ENCODE peak calls at places on chromosomes 6 and 20, in four cellular contexts. One of them, this sample, is unnamed. For H3K27me3, the result is how much of the 10 kb centered on the place peaks cover.

GRCh38 chr20:37912874-37913273 is 9.9 kb downstream of the VSTM2L start:
- DNase-seq in stomach: no peak
- DNase-seq in neural progenitor cell: no peak
- DNase-seq in heart left ventricle: no peak
- DNase-seq in this sample: no peak

GRCh38 chr6:8277769-8278168 is 157.6 kb downstream of the SLC35B3 start:
- DNase-seq in stomach: no peak
- DNase-seq in neural progenitor cell: peak
- DNase-seq in heart left ventricle: no peak
- DNase-seq in this sample: no peak

GRCh38 chr6:43276180-43277082 is 21.6 kb upstream of the SLC22A7 start:
- DNase-seq in stomach: no peak
- DNase-seq in neural progenitor cell: peak
- DNase-seq in heart left ventricle: peak
- DNase-seq in this sample: no peak

GRCh38 chr6:66183982-66184555 is 477.0 kb upstream of the EYS start:
- DNase-seq in stomach: no peak
- DNase-seq in neural progenitor cell: no peak
- DNase-seq in heart left ventricle: no peak
- DNase-seq in this sample: no peak

GRCh38 chr6:104958178-104958520 is 1.2 kb downstream of the LIN28B start:
- DNase-seq in stomach: no peak
- DNase-seq in neural progenitor cell: peak
- DNase-seq in heart left ventricle: no peak
- DNase-seq in this sample: peak

GRCh38 chr6:135481786-135482369 is 15.7 kb downstream of the AHI1 start:
- DNase-seq in stomach: no peak
- DNase-seq in neural progenitor cell: peak
- DNase-seq in heart left ventricle: no peak
- DNase-seq in this sample: peak

GRCh38 chr20:49230021-49230420 is 10.8 kb downstream of the DDX27 start:
- DNase-seq in stomach: no peak
- DNase-seq in neural progenitor cell: no peak
- DNase-seq in heart left ventricle: no peak
- DNase-seq in this sample: no peak

GRCh38 chr6:127950566-127951141 is 49.8 kb upstream of the THEMIS start:
- DNase-seq in stomach: no peak
- DNase-seq in neural progenitor cell: no peak
- DNase-seq in heart left ventricle: no peak
- DNase-seq in this sample: no peak

GRCh38 chr6:16334671-16335070 is 96.3 kb downstream of the GMPR start:
- DNase-seq in stomach: no peak
- DNase-seq in neural progenitor cell: no peak
- DNase-seq in heart left ventricle: no peak
- DNase-seq in this sample: peak

GRCh38 chr6:73032586-73032985 is 192.7 kb downstream of the KHDC1L start:
- DNase-seq in stomach: no peak
- DNase-seq in neural progenitor cell: no peak
- DNase-seq in heart left ventricle: no peak
- DNase-seq in this sample: no peak

GRCh38 chr6:95292011-95292410 is 285.3 kb upstream of the MANEA start:
- DNase-seq in stomach: no peak
- DNase-seq in neural progenitor cell: no peak
- DNase-seq in heart left ventricle: no peak
- DNase-seq in this sample: no peak

GRCh38 chr20:5908981-5909380 is 41.4 kb downstream of the TRMT6 start:
- DNase-seq in stomach: no peak
- DNase-seq in neural progenitor cell: no peak
- DNase-seq in heart left ventricle: no peak
- DNase-seq in this sample: no peak

GRCh38 chr6:63565727-63566625 is 6.3 kb upstream of the LOC128125822 start:
- DNase-seq in stomach: no peak
- DNase-seq in neural progenitor cell: no peak
- DNase-seq in heart left ventricle: no peak
- DNase-seq in this sample: no peak

GRCh38 chr6:27505209-27506027 is 32.5 kb upstream of the ZNF184 start:
- DNase-seq in stomach: no peak
- DNase-seq in neural progenitor cell: peak
- DNase-seq in heart left ventricle: no peak
- DNase-seq in this sample: peak

GRCh38 chr6:29071831-29072723 is 15.0 kb downstream of the OR2B3 start:
- DNase-seq in stomach: no peak
- DNase-seq in neural progenitor cell: peak
- DNase-seq in heart left ventricle: no peak
- DNase-seq in this sample: peak

GRCh38 chr6:96760153-96760687 is 77.1 kb downstream of the GPR63 start:
- DNase-seq in stomach: no peak
- DNase-seq in neural progenitor cell: no peak
- DNase-seq in heart left ventricle: no peak
- DNase-seq in this sample: peak

GRCh38 chr6:24205020-24205492 is 79.0 kb downstream of the NRSN1 start:
- DNase-seq in stomach: no peak
- DNase-seq in neural progenitor cell: peak
- DNase-seq in heart left ventricle: no peak
- DNase-seq in this sample: peak

GRCh38 chr20:44648579-44648978 is 2.9 kb downstream of the ADA start:
- DNase-seq in stomach: no peak
- DNase-seq in neural progenitor cell: peak
- DNase-seq in heart left ventricle: peak
- DNase-seq in this sample: no peak

GRCh38 chr6:111087106-111087835 is at the start of gene SLC16A10:
- DNase-seq in stomach: peak
- DNase-seq in neural progenitor cell: peak
- DNase-seq in heart left ventricle: peak
- DNase-seq in this sample: peak

GRCh38 chr6:144197919-144198318 is 47.6 kb downstream of the STX11 start:
- DNase-seq in stomach: no peak
- DNase-seq in neural progenitor cell: no peak
- DNase-seq in heart left ventricle: no peak
- DNase-seq in this sample: no peak

GRCh38 chr20:13105071-13105470 is 96.3 kb downstream of the SPTLC3 start:
- DNase-seq in stomach: no peak
- DNase-seq in neural progenitor cell: peak
- DNase-seq in heart left ventricle: no peak
- DNase-seq in this sample: no peak

GRCh38 chr6:56524891-56525703 is 117.6 kb downstream of the DST start:
- DNase-seq in stomach: no peak
- DNase-seq in neural progenitor cell: no peak
- DNase-seq in heart left ventricle: no peak
- DNase-seq in this sample: peak

GRCh38 chr6:10880366-10880765 is 1.5 kb downstream of the GCM2 start:
- DNase-seq in stomach: no peak
- DNase-seq in neural progenitor cell: no peak
- DNase-seq in heart left ventricle: no peak
- DNase-seq in this sample: no peak

GRCh38 chr6:52574709-52575489 is 2.0 kb downstream of the TRAM2 start:
- DNase-seq in stomach: peak
- DNase-seq in neural progenitor cell: no peak
- DNase-seq in heart left ventricle: no peak
- DNase-seq in this sample: no peak

GRCh38 chr6:143410859-143411270 is 39.6 kb downstream of the ADAT2 start:
- DNase-seq in stomach: no peak
- DNase-seq in neural progenitor cell: no peak
- DNase-seq in heart left ventricle: no peak
- DNase-seq in this sample: no peak

GRCh38 chr20:46814366-46815232 is 80.0 kb upstream of the EYA2 start:
- DNase-seq in stomach: peak
- DNase-seq in neural progenitor cell: peak
- DNase-seq in heart left ventricle: no peak
- DNase-seq in this sample: no peak

GRCh38 chr20:7967199-7967844 is 27.1 kb upstream of the HAO1 start:
- DNase-seq in stomach: no peak
- DNase-seq in neural progenitor cell: no peak
- DNase-seq in heart left ventricle: no peak
- DNase-seq in this sample: peak

GRCh38 chr6:167588181-167588919 is 238.4 kb upstream of the AFDN start:
- DNase-seq in stomach: no peak
- DNase-seq in neural progenitor cell: no peak
- DNase-seq in heart left ventricle: no peak
- DNase-seq in this sample: peak

GRCh38 chr6:10507298-10507697 is 13.9 kb upstream of the GCNT2 start:
- DNase-seq in stomach: no peak
- DNase-seq in neural progenitor cell: no peak
- DNase-seq in heart left ventricle: no peak
- DNase-seq in this sample: no peak

GRCh38 chr6:122202576-122203137 is 196.8 kb upstream of the HSF2 start:
- DNase-seq in stomach: no peak
- DNase-seq in neural progenitor cell: no peak
- DNase-seq in heart left ventricle: no peak
- DNase-seq in this sample: no peak

GRCh38 chr6:169990095-169991030 is 238.9 kb downstream of the ERMARD start:
- DNase-seq in stomach: peak
- DNase-seq in neural progenitor cell: no peak
- DNase-seq in heart left ventricle: peak
- DNase-seq in this sample: no peak

GRCh38 chr6:153564803-153565202 is 433.7 kb upstream of the RGS17 start:
- DNase-seq in stomach: no peak
- DNase-seq in neural progenitor cell: no peak
- DNase-seq in heart left ventricle: no peak
- DNase-seq in this sample: no peak
- H3K4me3 ChIP-seq in stomach: no peak
- H3K4me3 ChIP-seq in neural progenitor cell: no peak
- H3K4me3 ChIP-seq in heart left ventricle: no peak
- H3K4me3 ChIP-seq in this sample: no peak

DNA sequence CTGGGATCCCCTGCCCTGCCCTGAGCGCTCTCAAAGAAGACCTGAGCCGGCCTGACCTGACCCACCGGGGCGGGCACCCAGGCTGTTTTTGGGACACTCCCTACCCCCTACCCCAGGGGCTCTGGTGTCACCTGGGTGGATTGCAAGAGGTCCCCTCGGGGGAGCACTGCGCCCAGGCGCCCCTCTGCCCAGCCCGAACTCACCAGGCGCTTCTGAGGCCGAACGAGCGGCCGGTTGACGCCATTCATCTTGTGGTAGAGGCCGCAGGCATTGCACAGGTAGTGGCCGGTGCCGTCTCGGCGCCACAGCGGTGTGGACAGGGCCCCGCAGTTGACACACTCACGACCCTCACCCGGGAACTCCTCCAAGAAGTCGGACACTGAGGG is 2.6 kb downstream of the GATA5 start:
- DNase-seq in stomach: peak
- DNase-seq in neural progenitor cell: no peak
- DNase-seq in heart left ventricle: no peak
- DNase-seq in this sample: no peak
- H3K27me3 ChIP-seq in stomach: under half
- H3K27me3 ChIP-seq in neural progenitor cell: half or more
- H3K27me3 ChIP-seq in heart left ventricle: under half
- H3K27me3 ChIP-seq in this sample: half or more

DNA sequence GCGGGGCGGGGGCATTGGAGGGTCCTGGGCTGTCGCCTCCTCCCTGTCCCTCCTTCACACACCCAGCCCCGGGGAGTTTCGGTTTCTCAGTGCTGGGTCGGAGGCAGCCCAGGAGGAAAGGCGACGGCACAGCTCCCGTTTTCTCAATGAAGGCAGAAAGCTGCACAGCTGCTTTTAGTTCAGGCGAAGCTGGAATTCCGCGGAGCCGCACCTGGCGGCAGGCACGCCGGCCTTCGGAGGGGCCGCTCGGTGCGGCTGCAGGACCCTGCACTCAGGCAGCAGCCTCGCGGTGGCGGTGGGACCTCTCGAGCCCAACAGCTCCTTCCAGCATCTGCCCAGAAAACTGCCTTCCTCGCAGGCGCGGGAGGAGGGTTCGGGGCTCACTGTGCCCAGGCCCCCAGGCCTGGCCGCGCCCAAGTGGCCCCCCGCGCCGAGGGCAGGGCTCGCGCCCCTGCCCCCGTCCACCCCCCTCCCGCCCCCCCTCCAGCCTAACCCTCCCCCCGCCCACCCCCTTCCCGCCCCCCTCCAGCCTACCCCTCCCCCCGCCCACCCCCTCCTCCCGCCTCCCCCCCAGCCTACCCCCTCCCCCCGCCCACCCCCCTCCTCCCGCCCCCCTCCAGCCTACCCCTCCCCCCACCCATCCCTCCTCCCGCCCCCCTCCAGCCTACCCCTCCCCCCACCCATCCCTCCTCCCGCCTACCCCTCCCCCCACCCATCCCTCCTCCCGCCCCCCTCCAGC is 4.8 kb downstream of the FOXQ1 start:
- DNase-seq in stomach: peak
- DNase-seq in neural progenitor cell: peak
- DNase-seq in heart left ventricle: no peak
- DNase-seq in this sample: peak
- TF ChIP-seq CTCF in stomach: no peak
- TF ChIP-seq CTCF in neural progenitor cell: no peak
- TF ChIP-seq CTCF in heart left ventricle: no peak
- TF ChIP-seq CTCF in this sample: no peak

DNA sequence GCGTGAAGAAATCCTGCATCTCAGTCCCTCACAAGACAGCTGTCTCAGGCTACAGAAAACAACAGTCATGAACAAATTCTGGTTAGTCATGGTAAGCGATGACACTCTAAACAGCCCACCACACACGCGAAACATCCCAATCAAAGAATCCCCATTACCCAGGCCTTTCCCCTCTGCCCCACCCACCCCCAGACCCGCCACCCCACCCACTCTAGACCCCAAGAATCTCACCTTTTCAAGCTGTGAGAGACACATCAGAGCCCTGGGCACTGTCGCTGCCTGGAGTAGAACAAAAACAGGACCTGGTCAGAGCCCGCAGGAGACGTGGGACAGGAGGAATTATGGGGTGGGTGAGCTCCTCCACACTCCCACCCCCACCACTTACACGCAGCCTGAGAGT is 2.7 kb downstream of the HLA-B start:
- DNase-seq in stomach: no peak
- DNase-seq in neural progenitor cell: no peak
- DNase-seq in heart left ventricle: no peak
- DNase-seq in this sample: no peak
- H3K4me3 ChIP-seq in stomach: peak
- H3K4me3 ChIP-seq in neural progenitor cell: no peak
- H3K4me3 ChIP-seq in heart left ventricle: no peak
- H3K4me3 ChIP-seq in this sample: no peak

GRCh38 chr6:133248241-133249001 is 7.3 kb downstream of the EYA4 start:
- DNase-seq in stomach: no peak
- DNase-seq in neural progenitor cell: no peak
- DNase-seq in heart left ventricle: no peak
- DNase-seq in this sample: no peak

GRCh38 chr6:133243723-133244122 is 2.6 kb downstream of the EYA4 start:
- DNase-seq in stomach: no peak
- DNase-seq in neural progenitor cell: no peak
- DNase-seq in heart left ventricle: no peak
- DNase-seq in this sample: no peak

GRCh38 chr6:133245033-133245903 is 4.1 kb downstream of the EYA4 start:
- DNase-seq in stomach: no peak
- DNase-seq in neural progenitor cell: no peak
- DNase-seq in heart left ventricle: no peak
- DNase-seq in this sample: no peak

GRCh38 chr6:133244502-133244901 is 3.3 kb downstream of the EYA4 start:
- DNase-seq in stomach: no peak
- DNase-seq in neural progenitor cell: no peak
- DNase-seq in heart left ventricle: no peak
- DNase-seq in this sample: no peak

GRCh38 chr6:133247581-133247980 is 6.4 kb downstream of the EYA4 start:
- DNase-seq in stomach: no peak
- DNase-seq in neural progenitor cell: no peak
- DNase-seq in heart left ventricle: no peak
- DNase-seq in this sample: no peak
- H3K27me3 ChIP-seq in stomach: under half
- H3K27me3 ChIP-seq in neural progenitor cell: half or more
- H3K27me3 ChIP-seq in heart left ventricle: under half
- H3K27me3 ChIP-seq in this sample: half or more

GRCh38 chr6:106995640-106996039 is 21.1 kb upstream of the CD24 start:
- DNase-seq in stomach: no peak
- DNase-seq in neural progenitor cell: no peak
- DNase-seq in heart left ventricle: no peak
- DNase-seq in this sample: no peak

GRCh38 chr6:106997392-106998257 is 23.1 kb upstream of the CD24 start:
- DNase-seq in stomach: peak
- DNase-seq in neural progenitor cell: peak
- DNase-seq in heart left ventricle: no peak
- DNase-seq in this sample: peak
- TF ChIP-seq CTCF in stomach: peak
- TF ChIP-seq CTCF in neural progenitor cell: peak
- TF ChIP-seq CTCF in heart left ventricle: peak
- TF ChIP-seq CTCF in this sample: peak